ENCODE peak calls at places on chromosome 11, in four cellular contexts. V is HepG2, H is GM12878, A is K562. B is an unnamed sample.

GRCh38 chr11:89249196-89249595 is 71.5 kb downstream of the TYR start:
- DNase-seq in A (no peak), V (no peak), H (no peak), B (no peak)

GRCh38 chr11:128598755-128599154 is 11.4 kb upstream of the ETS1 start:
- DNase-seq in H (no peak), V (no peak), A (no peak), B (no peak)

GRCh38 chr11:100756556-100756955 is 69.5 kb downstream of the ARHGAP42 start:
- DNase-seq in V (no peak), H (no peak), A (no peak), B (no peak)

GRCh38 chr11:61327669-61328071 is 5.2 kb downstream of the DDB1 start:
- DNase-seq in H (no peak), V (no peak), A (no peak), B (no peak)

GRCh38 chr11:121240650-121241299 is 51.8 kb upstream of the SC5D start:
- DNase-seq in A (no peak), V (no peak), H (no peak), B (peak)

GRCh38 chr11:8593935-8594909 is at the start of gene STK33:
- DNase-seq in H (no peak), V (peak), A (peak), B (peak)

GRCh38 chr11:10414181-10414580 is 40.9 kb upstream of the AMPD3 start:
- DNase-seq in H (no peak), V (no peak), A (no peak), B (no peak)

GRCh38 chr11:65780770-65781151 is at the start of gene AP5B1:
- DNase-seq in A (peak), H (no peak), V (peak), B (peak)

GRCh38 chr11:14499178-14499559 is 442 bp downstream of the COPB1 start:
- DNase-seq in H (no peak), V (peak), A (no peak), B (no peak)

GRCh38 chr11:102263604-102264003 is 53.7 kb upstream of the BIRC3 start:
- DNase-seq in A (no peak), H (no peak), V (no peak), B (no peak)

GRCh38 chr11:47186076-47186936 is at the start of gene PACSIN3:
- DNase-seq in V (peak), H (no peak), A (peak), B (peak)

GRCh38 chr11:80584661-80585060 is 1143.8 kb upstream of the TENM4 start:
- DNase-seq in A (no peak), V (no peak), H (no peak), B (no peak)

GRCh38 chr11:7688238-7688826 is 15.0 kb upstream of the CYB5R2 start:
- DNase-seq in A (peak), H (no peak), V (peak), B (peak)

GRCh38 chr11:103892603-103893002 is 143.8 kb upstream of the DDI1 start:
- DNase-seq in A (no peak), V (no peak), H (no peak), B (no peak)

GRCh38 chr11:105786766-105787165 is 176.9 kb downstream of the GRIA4 start:
- DNase-seq in H (no peak), V (no peak), A (no peak), B (no peak)

GRCh38 chr11:23688835-23689234 is 808.0 kb upstream of the LUZP2 start:
- DNase-seq in V (no peak), H (no peak), A (no peak), B (no peak)

GRCh38 chr11:90805172-90805571 is 582.3 kb upstream of the CHORDC1 start:
- DNase-seq in H (no peak), V (peak), A (no peak), B (no peak)

GRCh38 chr11:9461760-9462134 is 935 bp downstream of the ZNF143 start:
- DNase-seq in V (peak), A (no peak), H (no peak), B (peak)

GRCh38 chr11:128552783-128553661 is 34.3 kb downstream of the ETS1 start:
- DNase-seq in H (peak), A (no peak), V (no peak), B (no peak)

GRCh38 chr11:80727315-80727714 is 1286.5 kb upstream of the TENM4 start:
- DNase-seq in V (peak), H (peak), A (no peak), B (no peak)

DNA sequence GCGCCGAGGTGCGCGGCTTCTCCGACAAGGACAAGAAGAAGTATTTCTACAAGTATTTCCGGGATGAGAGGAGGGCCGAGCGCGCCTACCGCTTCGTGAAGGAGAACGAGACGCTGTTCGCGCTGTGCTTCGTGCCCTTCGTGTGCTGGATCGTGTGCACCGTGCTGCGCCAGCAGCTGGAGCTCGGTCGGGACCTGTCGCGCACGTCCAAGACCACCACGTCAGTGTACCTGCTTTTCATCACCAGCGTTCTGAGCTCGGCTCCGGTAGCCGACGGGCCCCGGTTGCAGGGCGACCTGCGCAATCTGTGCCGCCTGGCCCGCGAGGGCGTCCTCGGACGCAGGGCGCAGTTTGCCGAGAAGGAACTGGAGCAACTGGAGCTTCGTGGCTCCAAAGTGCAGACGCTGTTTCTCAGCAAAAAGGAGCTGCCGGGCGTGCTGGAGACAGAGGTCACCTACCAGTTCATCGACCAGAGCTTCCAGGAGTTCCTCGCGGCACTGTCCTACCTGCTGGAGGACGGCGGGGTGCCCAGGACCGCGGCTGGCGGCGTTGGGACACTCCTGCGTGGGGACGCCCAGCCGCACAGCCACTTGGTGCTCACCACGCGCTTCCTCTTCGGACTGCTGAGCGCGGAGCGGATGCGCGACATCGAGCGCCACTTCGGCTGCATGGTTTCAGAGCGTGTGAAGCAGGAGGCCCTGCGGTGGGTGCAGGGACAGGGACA is 2.7 kb downstream of the NLRP6 start:
- DNase-seq in H (no peak), A (no peak), V (no peak), B (peak)
- TF ChIP-seq NFIC in H (no peak), A (no peak), V (no peak), B (no peak)

DNA sequence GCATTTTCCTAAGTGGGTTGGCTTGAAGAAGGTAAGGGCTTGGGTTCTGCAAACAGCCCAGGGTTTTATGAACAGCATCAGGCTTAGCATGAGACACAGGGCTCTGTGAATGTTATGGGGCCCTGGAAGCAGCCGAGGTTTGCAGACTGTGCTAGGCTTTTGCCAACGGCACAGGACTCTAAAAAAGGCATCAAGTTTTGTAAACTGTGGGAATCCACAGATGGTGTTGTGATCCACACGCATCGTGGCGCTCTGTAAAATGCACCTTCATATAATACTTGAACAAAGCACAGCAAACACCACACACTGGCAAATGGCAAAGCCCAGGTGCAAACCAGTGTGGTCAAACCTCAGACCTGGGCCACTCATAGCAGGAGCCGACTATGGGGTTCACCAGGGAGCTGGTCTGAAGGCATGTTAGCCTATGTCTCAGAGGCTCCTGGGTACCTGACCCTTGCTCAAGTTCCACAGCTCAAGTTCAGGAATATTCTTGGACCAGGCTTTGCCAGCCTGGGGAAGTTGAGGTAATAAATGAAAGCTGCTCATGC is 2.4 kb upstream of the SLCO2B1 start:
- DNase-seq in V (no peak), A (no peak), H (no peak), B (no peak)
- TF ChIP-seq NFIC in V (no peak), A (no peak), H (no peak), B (no peak)

DNA sequence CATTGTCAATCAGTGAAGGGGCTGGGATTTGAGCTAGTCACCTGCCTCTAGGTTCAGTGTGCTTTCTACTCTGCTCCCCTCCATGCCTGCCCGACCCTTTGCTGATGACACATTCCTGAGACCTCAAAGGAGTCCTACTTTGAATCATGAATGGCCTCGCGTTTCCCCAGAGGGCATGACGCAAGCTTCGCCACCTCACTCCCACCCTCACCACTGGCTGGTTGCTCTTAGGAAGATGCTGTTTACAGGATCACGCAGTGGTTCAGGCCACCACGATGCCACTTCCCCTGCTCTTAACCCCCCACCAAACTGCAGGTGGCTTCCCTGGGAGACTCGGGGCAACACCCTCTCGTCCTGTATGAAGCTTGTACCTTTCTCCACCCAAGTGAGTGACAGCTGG is 62.9 kb upstream of the B3GAT1 start:
- DNase-seq in A (no peak), V (no peak), H (no peak), B (no peak)
- TF ChIP-seq NFIC in A (no peak), V (no peak), H (no peak), B (no peak)

DNA sequence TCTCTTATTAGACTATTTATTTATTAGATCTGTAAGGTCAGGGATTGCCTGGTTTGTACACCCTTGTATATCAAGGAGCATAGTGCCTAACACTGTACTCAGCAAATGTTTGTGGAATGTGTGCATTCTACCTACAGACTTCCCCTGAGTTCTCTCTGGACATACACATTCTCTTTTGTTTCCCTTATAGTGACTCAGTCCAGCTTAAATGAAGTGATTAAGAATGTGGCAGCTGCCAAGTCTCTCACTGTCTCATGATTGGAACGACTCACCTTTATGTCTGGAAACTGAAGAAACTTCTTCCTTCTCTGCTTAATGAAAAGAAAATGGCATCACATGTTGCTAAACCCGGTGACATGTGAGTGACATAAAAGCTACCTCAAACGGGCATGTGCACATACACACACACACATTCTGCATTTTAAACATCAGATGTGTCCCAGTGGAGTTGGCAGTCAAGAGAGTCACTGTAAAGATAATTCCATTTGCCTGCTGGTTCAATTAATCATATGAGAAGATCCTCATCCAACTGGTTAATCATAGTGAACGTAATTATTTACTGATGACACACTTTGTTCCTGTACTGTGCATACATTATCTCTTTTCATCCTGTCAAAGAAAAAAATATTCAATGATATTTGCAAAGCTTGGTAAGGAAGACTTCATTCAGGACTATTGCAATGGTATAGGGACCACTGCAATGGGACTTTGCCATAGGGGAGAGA is 42.8 kb downstream of the GLYAT start:
- DNase-seq in V (no peak), H (no peak), A (no peak), B (no peak)
- TF ChIP-seq NFIC in V (no peak), H (no peak), A (no peak), B (no peak)

GRCh38 chr11:111363985-111364384 is 15.1 kb downstream of the POU2AF1 start:
- DNase-seq in V (no peak), H (no peak), A (no peak), B (no peak)

GRCh38 chr11:111366560-111367410 is 12.3 kb downstream of the POU2AF1 start:
- DNase-seq in A (no peak), H (no peak), V (no peak), B (no peak)

GRCh38 chr11:111367411-111368284 is 11.4 kb downstream of the POU2AF1 start:
- DNase-seq in V (no peak), H (peak), A (no peak), B (no peak)

GRCh38 chr11:111364503-111364902 is 14.6 kb downstream of the POU2AF1 start:
- DNase-seq in V (no peak), A (no peak), H (no peak), B (no peak)

DNA sequence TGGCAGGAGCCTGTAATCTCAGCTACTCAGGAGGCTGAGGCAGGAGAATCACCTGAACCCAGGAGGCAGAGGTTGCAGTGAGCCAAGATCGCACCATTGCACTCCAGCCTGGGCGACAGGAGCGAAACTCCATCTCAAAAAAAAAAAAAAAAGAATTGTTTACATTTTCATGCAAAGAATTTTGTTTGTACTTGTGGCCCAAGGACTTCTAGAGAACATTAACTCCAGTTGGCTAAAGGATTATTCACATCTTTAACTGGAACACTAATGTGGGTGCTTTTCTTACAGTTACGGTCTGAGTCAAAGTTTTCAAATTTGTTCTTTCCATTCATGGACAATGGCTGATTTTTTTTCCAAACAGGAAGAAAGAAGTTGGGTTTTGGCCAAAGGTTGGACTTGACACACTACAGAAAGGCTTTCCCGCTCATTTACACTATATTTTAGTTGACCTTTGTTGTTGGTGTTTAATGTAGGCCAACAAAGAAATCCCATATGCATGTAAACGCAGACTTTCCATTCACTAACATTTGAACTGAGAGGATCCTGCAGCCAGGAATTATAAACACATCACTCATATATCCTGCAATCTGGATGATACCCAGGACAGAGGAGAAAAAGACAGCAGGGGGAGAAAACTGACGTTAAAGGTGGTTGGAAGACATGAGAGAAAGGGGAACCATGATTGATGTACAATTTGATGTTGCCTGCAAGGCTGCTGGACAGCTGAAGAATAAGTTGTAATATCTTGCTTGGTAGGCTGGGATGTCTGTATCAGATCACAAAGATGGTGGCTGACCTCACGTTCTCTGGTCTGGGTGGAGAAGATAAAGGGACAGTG is 13.1 kb downstream of the POU2AF1 start:
- DNase-seq in H (no peak), V (peak), A (no peak), B (no peak)
- TF ChIP-seq NFIC in H (no peak), V (no peak), A (no peak), B (no peak)

B was measured in SK-N-SH.